ENCODE peak calls at places on chromosomes 16 and 17, in five cellular contexts. One of them, this sample, is unnamed. For H3K4me1, the result is how much of the 10 kb centered on the place peaks cover.

GRCh38 chr17:64491034-64491860 is 5.6 kb downstream of the POLG2 start:
- DNase-seq in uterus: no peak
- DNase-seq in effector memory CD4-positive, alpha-beta T cell: peak
- DNase-seq in A549: peak
- DNase-seq in left lung: peak
- DNase-seq in this sample: no peak

GRCh38 chr17:31803494-31804213 is 55.4 kb downstream of the COPRS start:
- DNase-seq in effector memory CD4-positive, alpha-beta T cell: no peak
- DNase-seq in left lung: no peak
- DNase-seq in A549: peak
- DNase-seq in uterus: no peak
- DNase-seq in this sample: peak

GRCh38 chr16:49529646-49530045 is 156.0 kb downstream of the C16orf78 start:
- DNase-seq in A549: no peak
- DNase-seq in uterus: no peak
- DNase-seq in effector memory CD4-positive, alpha-beta T cell: no peak
- DNase-seq in left lung: no peak
- DNase-seq in this sample: no peak

GRCh38 chr17:43531955-43532354 is 14.2 kb downstream of the ETV4 start:
- DNase-seq in uterus: no peak
- DNase-seq in A549: no peak
- DNase-seq in effector memory CD4-positive, alpha-beta T cell: no peak
- DNase-seq in left lung: no peak
- DNase-seq in this sample: no peak

GRCh38 chr17:14458724-14459123 is 157.8 kb downstream of the HS3ST3B1 start:
- DNase-seq in A549: no peak
- DNase-seq in left lung: no peak
- DNase-seq in uterus: no peak
- DNase-seq in effector memory CD4-positive, alpha-beta T cell: no peak
- DNase-seq in this sample: no peak

GRCh38 chr16:75464130-75464918 is at the start of gene TMEM170A:
- DNase-seq in left lung: peak
- DNase-seq in A549: peak
- DNase-seq in effector memory CD4-positive, alpha-beta T cell: peak
- DNase-seq in uterus: peak
- DNase-seq in this sample: peak

GRCh38 chr17:49570540-49571242 is 5.0 kb upstream of the NXPH3 start:
- DNase-seq in left lung: no peak
- DNase-seq in effector memory CD4-positive, alpha-beta T cell: no peak
- DNase-seq in A549: no peak
- DNase-seq in uterus: no peak
- DNase-seq in this sample: no peak

GRCh38 chr16:69698404-69698803 is 28.0 kb downstream of the NQO1 start:
- DNase-seq in left lung: no peak
- DNase-seq in effector memory CD4-positive, alpha-beta T cell: no peak
- DNase-seq in A549: no peak
- DNase-seq in uterus: no peak
- DNase-seq in this sample: no peak

GRCh38 chr17:17377568-17377967 is 74.4 kb downstream of the NT5M start:
- DNase-seq in effector memory CD4-positive, alpha-beta T cell: no peak
- DNase-seq in A549: no peak
- DNase-seq in uterus: no peak
- DNase-seq in left lung: peak
- DNase-seq in this sample: no peak

GRCh38 chr17:17491546-17491988 is 4.6 kb downstream of the RASD1 start:
- DNase-seq in left lung: no peak
- DNase-seq in uterus: no peak
- DNase-seq in effector memory CD4-positive, alpha-beta T cell: no peak
- DNase-seq in A549: no peak
- DNase-seq in this sample: no peak

GRCh38 chr17:74740641-74741387 is 3.8 kb downstream of the RAB37 start:
- DNase-seq in uterus: no peak
- DNase-seq in A549: no peak
- DNase-seq in left lung: no peak
- DNase-seq in effector memory CD4-positive, alpha-beta T cell: no peak
- DNase-seq in this sample: peak

GRCh38 chr16:1308036-1308976 is 1.1 kb upstream of the UBE2I start:
- DNase-seq in left lung: no peak
- DNase-seq in uterus: no peak
- DNase-seq in effector memory CD4-positive, alpha-beta T cell: no peak
- DNase-seq in A549: peak
- DNase-seq in this sample: no peak

GRCh38 chr17:43842975-43843325 is 4.0 kb upstream of the CD300LG start:
- DNase-seq in effector memory CD4-positive, alpha-beta T cell: no peak
- DNase-seq in left lung: no peak
- DNase-seq in uterus: no peak
- DNase-seq in A549: no peak
- DNase-seq in this sample: no peak

GRCh38 chr17:82446124-82446523 is 4.4 kb downstream of the CYBC1 start:
- DNase-seq in effector memory CD4-positive, alpha-beta T cell: no peak
- DNase-seq in uterus: no peak
- DNase-seq in A549: no peak
- DNase-seq in left lung: no peak
- DNase-seq in this sample: no peak

GRCh38 chr17:76056882-76057281 is 15.4 kb downstream of the SRP68 start:
- DNase-seq in uterus: no peak
- DNase-seq in effector memory CD4-positive, alpha-beta T cell: no peak
- DNase-seq in A549: no peak
- DNase-seq in left lung: no peak
- DNase-seq in this sample: no peak

GRCh38 chr17:64732336-64733006 is 70.4 kb upstream of the SMURF2 start:
- DNase-seq in A549: peak
- DNase-seq in uterus: no peak
- DNase-seq in left lung: no peak
- DNase-seq in effector memory CD4-positive, alpha-beta T cell: no peak
- DNase-seq in this sample: no peak

GRCh38 chr16:65908568-65908967 is 457.9 kb upstream of the CDH5 start:
- DNase-seq in uterus: no peak
- DNase-seq in effector memory CD4-positive, alpha-beta T cell: no peak
- DNase-seq in left lung: no peak
- DNase-seq in A549: no peak
- DNase-seq in this sample: no peak

GRCh38 chr17:19583871-19584270 is 50.2 kb downstream of the SLC47A1 start:
- DNase-seq in left lung: no peak
- DNase-seq in uterus: no peak
- DNase-seq in effector memory CD4-positive, alpha-beta T cell: no peak
- DNase-seq in A549: no peak
- DNase-seq in this sample: no peak

GRCh38 chr16:5015351-5015750 is 18.4 kb downstream of the NAGPA start:
- DNase-seq in uterus: no peak
- DNase-seq in left lung: no peak
- DNase-seq in A549: peak
- DNase-seq in effector memory CD4-positive, alpha-beta T cell: no peak
- DNase-seq in this sample: no peak

GRCh38 chr17:21277332-21277731 is 7.2 kb upstream of the MAP2K3 start:
- DNase-seq in effector memory CD4-positive, alpha-beta T cell: no peak
- DNase-seq in left lung: no peak
- DNase-seq in A549: no peak
- DNase-seq in uterus: no peak
- DNase-seq in this sample: no peak

GRCh38 chr17:70329751-70330150 is 160.4 kb downstream of the KCNJ2 start:
- DNase-seq in effector memory CD4-positive, alpha-beta T cell: no peak
- DNase-seq in A549: no peak
- DNase-seq in left lung: no peak
- DNase-seq in uterus: no peak
- DNase-seq in this sample: no peak

GRCh38 chr16:87809150-87809902 is 43.5 kb upstream of the KLHDC4 start:
- DNase-seq in uterus: no peak
- DNase-seq in effector memory CD4-positive, alpha-beta T cell: no peak
- DNase-seq in left lung: no peak
- DNase-seq in A549: no peak
- DNase-seq in this sample: no peak

GRCh38 chr17:44941712-44942331 is 5.8 kb downstream of the KIF18B start:
- DNase-seq in effector memory CD4-positive, alpha-beta T cell: no peak
- DNase-seq in A549: peak
- DNase-seq in uterus: no peak
- DNase-seq in left lung: no peak
- DNase-seq in this sample: no peak

GRCh38 chr17:7137182-7137943 is 22.7 kb upstream of the ASGR2 start:
- DNase-seq in A549: no peak
- DNase-seq in effector memory CD4-positive, alpha-beta T cell: no peak
- DNase-seq in left lung: peak
- DNase-seq in uterus: no peak
- DNase-seq in this sample: peak

GRCh38 chr17:7260601-7261376 is 1.5 kb downstream of the CLDN7 start:
- DNase-seq in A549: no peak
- DNase-seq in effector memory CD4-positive, alpha-beta T cell: no peak
- DNase-seq in uterus: no peak
- DNase-seq in left lung: peak
- DNase-seq in this sample: peak

GRCh38 chr17:72404872-72405271 is 284.1 kb downstream of the SOX9 start:
- DNase-seq in left lung: no peak
- DNase-seq in A549: no peak
- DNase-seq in effector memory CD4-positive, alpha-beta T cell: no peak
- DNase-seq in uterus: no peak
- DNase-seq in this sample: no peak
- H3K4me1 ChIP-seq in left lung: under half
- H3K4me1 ChIP-seq in A549: half or more
- H3K4me1 ChIP-seq in effector memory CD4-positive, alpha-beta T cell: under half
- H3K4me1 ChIP-seq in uterus: under half
- H3K4me1 ChIP-seq in this sample: under half

GRCh38 chr17:78357177-78357586 is 2.7 kb downstream of the SOCS3 start:
- DNase-seq in left lung: peak
- DNase-seq in effector memory CD4-positive, alpha-beta T cell: no peak
- DNase-seq in A549: peak
- DNase-seq in uterus: peak
- DNase-seq in this sample: peak
- H3K4me1 ChIP-seq in left lung: half or more
- H3K4me1 ChIP-seq in effector memory CD4-positive, alpha-beta T cell: half or more
- H3K4me1 ChIP-seq in A549: half or more
- H3K4me1 ChIP-seq in uterus: under half
- H3K4me1 ChIP-seq in this sample: half or more

GRCh38 chr17:81102869-81103268 is 62.4 kb upstream of the PVALEF start:
- DNase-seq in A549: no peak
- DNase-seq in effector memory CD4-positive, alpha-beta T cell: no peak
- DNase-seq in left lung: no peak
- DNase-seq in uterus: no peak
- DNase-seq in this sample: no peak

GRCh38 chr17:81108220-81108619 is 57.1 kb upstream of the PVALEF start:
- DNase-seq in A549: no peak
- DNase-seq in uterus: no peak
- DNase-seq in effector memory CD4-positive, alpha-beta T cell: no peak
- DNase-seq in left lung: no peak
- DNase-seq in this sample: no peak

GRCh38 chr17:81109957-81110356 is 55.4 kb upstream of the PVALEF start:
- DNase-seq in effector memory CD4-positive, alpha-beta T cell: no peak
- DNase-seq in A549: no peak
- DNase-seq in uterus: no peak
- DNase-seq in left lung: no peak
- DNase-seq in this sample: no peak

GRCh38 chr17:81103379-81103778 is 61.9 kb upstream of the PVALEF start:
- DNase-seq in left lung: no peak
- DNase-seq in effector memory CD4-positive, alpha-beta T cell: no peak
- DNase-seq in uterus: no peak
- DNase-seq in A549: no peak
- DNase-seq in this sample: no peak

DNA sequence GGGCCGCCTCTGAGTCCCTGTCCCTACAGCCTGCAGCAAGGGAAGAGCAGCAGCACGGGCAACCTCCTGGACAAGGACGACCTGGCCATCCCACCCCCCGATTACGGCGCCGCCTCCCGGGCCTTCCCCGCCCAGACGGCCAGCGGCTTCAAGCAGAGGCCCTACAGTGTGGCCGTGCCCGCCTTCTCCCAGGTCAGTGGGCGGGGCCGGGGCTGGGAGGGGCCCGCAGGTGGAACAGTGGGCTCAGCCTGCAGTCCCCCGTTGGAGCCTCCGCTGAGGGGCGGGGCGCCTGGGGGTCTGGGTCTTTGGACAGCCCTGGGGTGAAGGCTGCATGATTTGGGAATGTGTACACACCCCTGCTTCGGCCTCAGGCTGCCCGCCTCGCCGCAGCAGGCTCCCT is 58.6 kb upstream of the PVALEF start:
- DNase-seq in uterus: no peak
- DNase-seq in left lung: no peak
- DNase-seq in effector memory CD4-positive, alpha-beta T cell: no peak
- DNase-seq in A549: no peak
- DNase-seq in this sample: no peak
- H3K4me1 ChIP-seq in uterus: under half
- H3K4me1 ChIP-seq in left lung: under half
- H3K4me1 ChIP-seq in effector memory CD4-positive, alpha-beta T cell: under half
- H3K4me1 ChIP-seq in A549: under half
- H3K4me1 ChIP-seq in this sample: under half

GRCh38 chr17:55219484-55219883 is 45.3 kb upstream of the HLF start:
- DNase-seq in uterus: no peak
- DNase-seq in A549: no peak
- DNase-seq in left lung: no peak
- DNase-seq in effector memory CD4-positive, alpha-beta T cell: no peak
- DNase-seq in this sample: no peak

GRCh38 chr17:55212880-55213279 is 51.9 kb upstream of the HLF start:
- DNase-seq in effector memory CD4-positive, alpha-beta T cell: no peak
- DNase-seq in A549: no peak
- DNase-seq in left lung: no peak
- DNase-seq in uterus: no peak
- DNase-seq in this sample: no peak

GRCh38 chr17:55219939-55220338 is 44.8 kb upstream of the HLF start:
- DNase-seq in left lung: no peak
- DNase-seq in effector memory CD4-positive, alpha-beta T cell: no peak
- DNase-seq in A549: no peak
- DNase-seq in uterus: no peak
- DNase-seq in this sample: no peak

GRCh38 chr17:55210292-55210691 is 54.5 kb upstream of the HLF start:
- DNase-seq in left lung: no peak
- DNase-seq in uterus: no peak
- DNase-seq in A549: no peak
- DNase-seq in effector memory CD4-positive, alpha-beta T cell: no peak
- DNase-seq in this sample: no peak

DNA sequence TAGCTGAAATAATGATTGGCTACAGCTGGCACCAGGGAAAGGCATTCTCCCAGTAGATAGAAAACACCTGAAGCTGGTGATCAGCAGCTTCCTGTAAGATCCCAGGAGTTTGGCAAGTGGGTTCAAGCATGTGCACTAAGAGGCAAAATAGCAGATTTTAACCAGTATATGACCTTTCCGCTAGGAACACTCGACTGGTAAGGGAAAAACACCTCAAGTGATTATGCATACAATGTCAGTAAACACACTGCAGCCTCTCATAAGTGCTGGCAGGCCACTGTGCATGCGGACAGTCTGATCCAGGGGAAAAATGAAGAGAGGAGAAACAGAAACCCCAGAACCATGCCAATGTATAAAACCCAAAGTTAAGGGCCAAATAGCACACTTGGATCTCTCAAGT is 49.0 kb upstream of the HLF start:
- DNase-seq in uterus: no peak
- DNase-seq in A549: no peak
- DNase-seq in effector memory CD4-positive, alpha-beta T cell: no peak
- DNase-seq in left lung: peak
- DNase-seq in this sample: no peak
- H3K4me1 ChIP-seq in uterus: under half
- H3K4me1 ChIP-seq in A549: under half
- H3K4me1 ChIP-seq in effector memory CD4-positive, alpha-beta T cell: under half
- H3K4me1 ChIP-seq in left lung: under half
- H3K4me1 ChIP-seq in this sample: under half